ENCODE peak calls at places on chromosomes 3 and 15, in five cellular contexts. W is GM12878, D is HepG2, V is HCT116, B is H1. E is an unnamed sample.

GRCh38 chr3:194204036-194204792 is 68.3 kb downstream of the HES1 start:
- DNase-seq in W (no peak), D (no peak), V (no peak), B (no peak), E (no peak)

GRCh38 chr3:85427467-85427866 is 468.7 kb downstream of the CADM2 start:
- DNase-seq in W (no peak), D (no peak), V (no peak), B (no peak), E (no peak)

GRCh38 chr15:67922106-67922505 is 82.3 kb upstream of the RNU6-1 start:
- DNase-seq in W (no peak), D (no peak), V (no peak), B (no peak), E (no peak)

GRCh38 chr3:32472716-32473115 is 29.9 kb downstream of the CMTM6 start:
- DNase-seq in W (no peak), D (no peak), V (no peak), B (no peak), E (no peak)

GRCh38 chr3:184230081-184230602 is 757 bp downstream of the VWA5B2 start:
- DNase-seq in W (no peak), D (peak; percentile 20), V (no peak), B (no peak), E (peak; percentile 58)

GRCh38 chr3:19907523-19907922 is 26.5 kb downstream of the EFHB start:
- DNase-seq in W (no peak), D (no peak), V (no peak), B (no peak), E (no peak)

GRCh38 chr3:131357275-131357674 is 24.3 kb upstream of the NUDT16 start:
- DNase-seq in W (no peak), D (no peak), V (no peak), B (no peak), E (no peak)

GRCh38 chr3:193982258-193982659 is 153.7 kb upstream of the HES1 start:
- DNase-seq in W (no peak), D (no peak), V (no peak), B (no peak), E (no peak)

GRCh38 chr3:64109438-64109837 is 86.1 kb upstream of the PSMD6 start:
- DNase-seq in W (no peak), D (peak; percentile 89), V (no peak), B (no peak), E (no peak)

GRCh38 chr15:76429661-76430060 is 93.1 kb downstream of the ISL2 start:
- DNase-seq in W (no peak), D (no peak), V (no peak), B (no peak), E (no peak)

GRCh38 chr3:188529228-188529627 is 375.3 kb downstream of the LPP start:
- DNase-seq in W (no peak), D (no peak), V (no peak), B (no peak), E (no peak)
- H3K4me1 ChIP-seq in W (no peaks in the 10 kb centered on the region), D (peaks cover 20% of the 10 kb centered on the region), V (no peaks in the 10 kb centered on the region), B (no peaks in the 10 kb centered on the region), E (no peaks in the 10 kb centered on the region)

DNA sequence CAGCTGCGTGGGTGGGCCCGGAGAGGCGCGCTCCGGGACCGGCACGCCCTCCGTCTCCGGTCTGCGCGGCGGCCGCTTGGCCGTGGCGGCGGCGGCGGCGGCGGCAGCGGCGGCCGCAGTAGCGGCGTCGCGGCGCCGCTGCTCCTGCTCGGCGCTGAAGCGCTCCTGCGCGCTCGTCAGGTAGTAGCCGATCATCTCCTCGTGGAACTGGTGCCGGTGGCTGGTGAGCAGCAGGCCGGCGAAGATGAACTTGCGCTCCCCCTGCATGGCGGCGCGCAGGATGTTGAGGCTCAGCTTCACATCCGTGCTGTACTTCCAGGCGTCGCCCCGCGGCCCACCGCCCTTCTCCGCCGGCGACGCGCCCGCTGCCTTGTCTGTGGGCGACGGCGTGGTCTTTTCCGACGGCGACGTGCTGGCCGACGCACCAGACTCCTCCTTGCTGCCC is 157.3 kb downstream of the KLF13 start:
- DNase-seq in W (no peak), D (no peak), V (no peak), B (no peak), E (no peak)
- TF ChIP-seq SP1 in W (no peak), D (no peak), V (no peak), B (no peak), E (no peak)

GRCh38 chr15:45948226-45948625 is 313.4 kb downstream of the SQOR start:
- DNase-seq in W (no peak), D (no peak), V (no peak), B (peak; percentile 13), E (no peak)
- H3K4me1 ChIP-seq in W (no peaks in the 10 kb centered on the region), D (peaks cover 4% of the 10 kb centered on the region), V (no peaks in the 10 kb centered on the region), B (peaks cover 2% of the 10 kb centered on the region), E (no peaks in the 10 kb centered on the region)

DNA sequence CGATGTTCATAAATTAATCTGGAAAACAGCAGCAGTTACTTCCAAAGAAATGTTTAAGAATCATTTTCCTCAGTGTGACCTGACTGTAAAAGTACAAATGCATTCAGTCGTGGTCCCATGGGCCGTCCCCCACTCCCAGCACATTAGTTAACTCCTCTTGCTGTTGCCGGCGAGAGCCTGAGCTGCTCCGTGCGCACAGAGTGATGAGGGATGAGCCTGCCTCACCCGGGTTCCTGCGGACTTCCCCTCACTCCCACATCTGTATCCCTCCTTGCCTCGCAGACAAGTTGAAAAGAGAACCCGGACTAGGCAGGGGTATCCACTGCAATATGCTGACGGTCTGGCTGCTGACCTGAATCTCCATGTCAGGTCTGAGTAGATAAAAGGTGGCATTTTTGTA is 861.7 kb upstream of the NR2F2 start:
- DNase-seq in W (no peak), D (no peak), V (no peak), B (no peak), E (no peak)
- TF ChIP-seq SP1 in W (no peak), D (no peak), V (no peak), B (no peak), E (no peak)

GRCh38 chr15:90394702-90395442 is 6.8 kb downstream of the IQGAP1 start:
- DNase-seq in W (no peak), D (no peak), V (no peak), B (no peak), E (no peak)
- H3K4me1 ChIP-seq in W (peaks cover 3% of the 10 kb centered on the region), D (peaks cover 23% of the 10 kb centered on the region), V (peaks cover 18% of the 10 kb centered on the region), B (peaks cover 9% of the 10 kb centered on the region), E (peaks cover 6% of the 10 kb centered on the region)

DNA sequence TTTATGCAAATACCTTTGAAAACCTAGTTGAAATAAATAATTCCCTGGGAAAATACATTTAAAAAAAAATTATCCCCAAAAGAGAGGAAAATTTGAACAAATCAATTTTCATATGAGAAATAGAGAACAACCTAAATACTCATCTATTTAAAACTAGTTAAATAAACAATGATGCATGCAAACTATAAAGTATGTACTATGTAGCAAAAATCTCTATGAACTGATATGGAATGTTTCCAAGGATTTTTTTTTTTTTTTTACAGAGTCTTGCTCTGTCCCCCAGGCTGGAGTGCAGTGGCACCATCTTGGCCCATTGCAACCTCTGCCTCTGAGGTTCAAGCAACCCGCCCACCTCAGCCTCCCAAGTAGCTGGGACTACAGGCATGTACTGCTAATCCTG is 27.2 kb upstream of the B3GALNT1 start:
- DNase-seq in W (no peak), D (no peak), V (no peak), B (no peak), E (no peak)
- TF ChIP-seq SP1 in W (no peak), D (no peak), V (no peak), B (no peak), E (no peak)

GRCh38 chr3:151178208-151178845 is 24.7 kb downstream of the GPR171 start:
- DNase-seq in W (no peak), D (peak; percentile 97), V (no peak), B (no peak), E (no peak)

GRCh38 chr3:151183253-151183652 is 19.8 kb downstream of the GPR171 start:
- DNase-seq in W (no peak), D (no peak), V (no peak), B (no peak), E (no peak)

DNA sequence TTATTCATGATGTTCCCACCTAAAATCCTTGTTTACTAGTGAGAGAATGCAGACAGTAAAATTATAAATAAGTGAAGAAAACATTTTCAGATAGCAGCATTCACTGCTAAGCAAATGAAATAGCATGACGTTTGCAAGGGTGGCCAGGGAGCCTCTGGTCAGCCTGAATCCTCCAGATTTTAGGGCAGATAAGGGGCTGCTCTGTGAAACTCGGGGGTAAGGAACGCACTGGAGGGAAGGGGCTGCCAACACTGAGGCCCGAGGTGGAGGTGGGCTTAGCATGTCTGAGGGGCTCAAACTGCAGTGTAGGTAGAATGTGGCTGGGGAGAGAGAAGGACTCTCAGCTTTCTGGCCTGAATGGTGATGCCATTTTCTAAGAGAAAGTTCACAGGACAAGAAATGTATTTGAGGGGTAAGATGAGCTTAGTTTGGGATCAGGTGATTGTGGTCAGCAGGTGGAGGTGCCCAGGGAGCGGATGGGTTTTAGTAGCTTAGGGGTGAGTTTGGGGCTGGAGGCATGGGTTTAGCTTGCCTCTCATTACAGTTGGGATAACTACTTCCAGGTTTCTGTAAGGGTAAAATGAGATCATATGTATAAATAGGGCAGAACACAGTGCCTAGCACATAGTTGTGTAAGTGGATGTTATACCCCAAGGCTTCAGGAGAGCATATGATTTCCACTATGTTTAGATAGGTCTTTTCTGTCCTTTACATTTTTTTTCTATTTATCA is 20.5 kb downstream of the GPR171 start:
- DNase-seq in W (no peak), D (no peak), V (no peak), B (no peak), E (no peak)
- H3K4me1 ChIP-seq in W (no peaks in the 10 kb centered on the region), D (peaks cover 46% of the 10 kb centered on the region), V (no peaks in the 10 kb centered on the region), B (no peaks in the 10 kb centered on the region), E (no peaks in the 10 kb centered on the region)

DNA sequence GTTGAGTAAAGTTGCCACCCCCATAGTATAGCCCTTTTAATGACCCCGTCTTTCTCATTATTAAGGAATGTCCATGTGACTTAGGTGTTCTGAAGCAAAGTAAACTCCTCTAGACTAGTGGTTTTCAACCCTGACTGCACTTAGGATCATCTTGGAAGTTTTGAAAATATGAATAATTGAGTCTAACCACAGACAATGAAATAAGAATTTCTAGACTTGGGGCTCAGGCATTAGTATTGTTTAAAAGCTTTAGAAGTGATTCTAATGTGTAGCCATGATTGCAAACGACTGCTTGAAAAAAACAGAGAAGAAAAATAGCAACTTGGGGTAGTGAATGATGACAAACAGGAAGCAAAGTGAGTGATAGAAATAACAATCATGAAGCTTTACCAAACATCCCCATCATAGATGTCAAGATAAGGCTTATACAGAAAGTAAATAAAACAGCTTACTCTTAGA is 35.0 kb downstream of the ALCAM start:
- DNase-seq in W (no peak), D (no peak), V (peak; percentile 53), B (no peak), E (no peak)
- TF ChIP-seq SP1 in W (no peak), D (no peak), V (peak; percentile 42), B (no peak), E (no peak)

E was measured in K562.